ENCODE peak calls at places on chromosomes 12 and 14, in seven cellular contexts. One of them, this sample, is unnamed.

GRCh38 chr12:42979746-42980145 is 390.2 kb upstream of the PRICKLE1 start:
- DNase-seq in IMR-90: peak; percentile 8
- DNase-seq in mesenchymal stem cell: no peak
- DNase-seq in mesendoderm: no peak
- DNase-seq in neuronal stem cell: no peak
- DNase-seq in H1: no peak
- DNase-seq in trophoblast cell: no peak
- DNase-seq in this sample: no peak

GRCh38 chr14:31893156-31893813 is 183.8 kb upstream of the ARHGAP5 start:
- DNase-seq in IMR-90: peak; percentile 39
- DNase-seq in mesenchymal stem cell: no peak
- DNase-seq in mesendoderm: no peak
- DNase-seq in neuronal stem cell: peak; percentile 75
- DNase-seq in H1: no peak
- DNase-seq in trophoblast cell: no peak
- DNase-seq in this sample: no peak

GRCh38 chr12:120639771-120640721 is at the start of gene CABP1:
- DNase-seq in IMR-90: no peak
- DNase-seq in mesenchymal stem cell: no peak
- DNase-seq in mesendoderm: peak; percentile 78
- DNase-seq in neuronal stem cell: peak; percentile 54
- DNase-seq in H1: peak; percentile 87
- DNase-seq in trophoblast cell: peak; percentile 31
- DNase-seq in this sample: peak; percentile 88

GRCh38 chr12:2537868-2538541 is 256.8 kb upstream of the FKBP4 start:
- DNase-seq in IMR-90: no peak
- DNase-seq in mesenchymal stem cell: no peak
- DNase-seq in mesendoderm: no peak
- DNase-seq in neuronal stem cell: no peak
- DNase-seq in H1: no peak
- DNase-seq in trophoblast cell: no peak
- DNase-seq in this sample: no peak

GRCh38 chr12:42590324-42590934 is 883 bp upstream of the PRICKLE1 start:
- DNase-seq in IMR-90: no peak
- DNase-seq in mesenchymal stem cell: peak; percentile 33
- DNase-seq in mesendoderm: peak; percentile 60
- DNase-seq in neuronal stem cell: peak; percentile 18
- DNase-seq in H1: peak; percentile 57
- DNase-seq in trophoblast cell: no peak
- DNase-seq in this sample: peak; percentile 51

GRCh38 chr14:64721391-64721791 is 17.2 kb downstream of the PLEKHG3 start:
- DNase-seq in IMR-90: peak; percentile 37
- DNase-seq in mesenchymal stem cell: peak; percentile 52
- DNase-seq in mesendoderm: no peak
- DNase-seq in neuronal stem cell: no peak
- DNase-seq in H1: no peak
- DNase-seq in trophoblast cell: no peak
- DNase-seq in this sample: no peak

GRCh38 chr12:94078138-94078723 is 70.1 kb upstream of the PLXNC1 start:
- DNase-seq in IMR-90: no peak
- DNase-seq in mesenchymal stem cell: no peak
- DNase-seq in mesendoderm: peak; percentile 98
- DNase-seq in neuronal stem cell: no peak
- DNase-seq in H1: no peak
- DNase-seq in trophoblast cell: peak; percentile 89
- DNase-seq in this sample: no peak

GRCh38 chr12:13079440-13079906 is 24.0 kb downstream of the GSG1 start:
- DNase-seq in IMR-90: no peak
- DNase-seq in mesenchymal stem cell: no peak
- DNase-seq in mesendoderm: peak; percentile 80
- DNase-seq in neuronal stem cell: no peak
- DNase-seq in H1: no peak
- DNase-seq in trophoblast cell: peak; percentile 71
- DNase-seq in this sample: peak; percentile 53

GRCh38 chr12:120388711-120389431 is 19.9 kb upstream of the MSI1 start:
- DNase-seq in IMR-90: no peak
- DNase-seq in mesenchymal stem cell: no peak
- DNase-seq in mesendoderm: peak; percentile 75
- DNase-seq in neuronal stem cell: peak; percentile 97
- DNase-seq in H1: peak; percentile 88
- DNase-seq in trophoblast cell: no peak
- DNase-seq in this sample: peak; percentile 91

GRCh38 chr12:114226241-114226928 is 179.6 kb downstream of the TBX5 start:
- DNase-seq in IMR-90: no peak
- DNase-seq in mesenchymal stem cell: no peak
- DNase-seq in mesendoderm: peak; percentile 63
- DNase-seq in neuronal stem cell: no peak
- DNase-seq in H1: peak; percentile 52
- DNase-seq in trophoblast cell: no peak
- DNase-seq in this sample: peak; percentile 63

GRCh38 chr12:4117386-4118016 is 156.1 kb upstream of the CCND2 start:
- DNase-seq in IMR-90: no peak
- DNase-seq in mesenchymal stem cell: no peak
- DNase-seq in mesendoderm: no peak
- DNase-seq in neuronal stem cell: no peak
- DNase-seq in H1: peak; percentile 40
- DNase-seq in trophoblast cell: no peak
- DNase-seq in this sample: peak; percentile 27

GRCh38 chr14:73264896-73265720 is 27.8 kb downstream of the PAPLN start:
- DNase-seq in IMR-90: no peak
- DNase-seq in mesenchymal stem cell: no peak
- DNase-seq in mesendoderm: no peak
- DNase-seq in neuronal stem cell: no peak
- DNase-seq in H1: no peak
- DNase-seq in trophoblast cell: no peak
- DNase-seq in this sample: no peak

GRCh38 chr14:33542338-33543290 is 408.3 kb downstream of the EGLN3 start:
- DNase-seq in IMR-90: no peak
- DNase-seq in mesenchymal stem cell: no peak
- DNase-seq in mesendoderm: no peak
- DNase-seq in neuronal stem cell: no peak
- DNase-seq in H1: no peak
- DNase-seq in trophoblast cell: no peak
- DNase-seq in this sample: no peak

GRCh38 chr12:48379784-48380183 is 29.1 kb upstream of the ZNF641 start:
- DNase-seq in IMR-90: no peak
- DNase-seq in mesenchymal stem cell: no peak
- DNase-seq in mesendoderm: no peak
- DNase-seq in neuronal stem cell: no peak
- DNase-seq in H1: no peak
- DNase-seq in trophoblast cell: peak; percentile 14
- DNase-seq in this sample: no peak

GRCh38 chr12:15854916-15855315 is 27.3 kb upstream of the STRAP start:
- DNase-seq in IMR-90: no peak
- DNase-seq in mesenchymal stem cell: no peak
- DNase-seq in mesendoderm: peak; percentile 78
- DNase-seq in neuronal stem cell: peak; percentile 44
- DNase-seq in H1: no peak
- DNase-seq in trophoblast cell: peak; percentile 76
- DNase-seq in this sample: no peak

GRCh38 chr12:47188576-47189441 is 109.0 kb upstream of the AMIGO2 start:
- DNase-seq in IMR-90: peak; percentile 84
- DNase-seq in mesenchymal stem cell: peak; percentile 51
- DNase-seq in mesendoderm: no peak
- DNase-seq in neuronal stem cell: no peak
- DNase-seq in H1: no peak
- DNase-seq in trophoblast cell: peak; percentile 12
- DNase-seq in this sample: no peak

GRCh38 chr12:113247123-113248045 is 26.1 kb downstream of the TPCN1 start:
- DNase-seq in IMR-90: peak; percentile 68
- DNase-seq in mesenchymal stem cell: peak; percentile 71
- DNase-seq in mesendoderm: peak; percentile 50
- DNase-seq in neuronal stem cell: no peak
- DNase-seq in H1: no peak
- DNase-seq in trophoblast cell: peak; percentile 12
- DNase-seq in this sample: no peak

GRCh38 chr14:76352639-76353281 is 23.2 kb upstream of the ESRRB start:
- DNase-seq in IMR-90: peak; percentile 26
- DNase-seq in mesenchymal stem cell: peak; percentile 38
- DNase-seq in mesendoderm: peak; percentile 69
- DNase-seq in neuronal stem cell: peak; percentile 69
- DNase-seq in H1: peak; percentile 97
- DNase-seq in trophoblast cell: peak; percentile 70
- DNase-seq in this sample: peak; percentile 84

GRCh38 chr14:98347686-98348085 is 924.3 kb downstream of the BCL11B start:
- DNase-seq in IMR-90: no peak
- DNase-seq in mesenchymal stem cell: no peak
- DNase-seq in mesendoderm: no peak
- DNase-seq in neuronal stem cell: no peak
- DNase-seq in H1: no peak
- DNase-seq in trophoblast cell: no peak
- DNase-seq in this sample: no peak

GRCh38 chr12:77687346-77687745 is 143.3 kb upstream of the NAV3 start:
- DNase-seq in IMR-90: no peak
- DNase-seq in mesenchymal stem cell: no peak
- DNase-seq in mesendoderm: no peak
- DNase-seq in neuronal stem cell: no peak
- DNase-seq in H1: no peak
- DNase-seq in trophoblast cell: no peak
- DNase-seq in this sample: no peak

GRCh38 chr12:77686760-77687159 is 143.9 kb upstream of the NAV3 start:
- DNase-seq in IMR-90: peak; percentile 34
- DNase-seq in mesenchymal stem cell: peak; percentile 11
- DNase-seq in mesendoderm: no peak
- DNase-seq in neuronal stem cell: no peak
- DNase-seq in H1: no peak
- DNase-seq in trophoblast cell: no peak
- DNase-seq in this sample: no peak

GRCh38 chr12:77685906-77686305 is 144.8 kb upstream of the NAV3 start:
- DNase-seq in IMR-90: no peak
- DNase-seq in mesenchymal stem cell: no peak
- DNase-seq in mesendoderm: no peak
- DNase-seq in neuronal stem cell: no peak
- DNase-seq in H1: no peak
- DNase-seq in trophoblast cell: no peak
- DNase-seq in this sample: no peak

GRCh38 chr12:77682488-77682887 is 148.2 kb upstream of the NAV3 start:
- DNase-seq in IMR-90: no peak
- DNase-seq in mesenchymal stem cell: no peak
- DNase-seq in mesendoderm: no peak
- DNase-seq in neuronal stem cell: no peak
- DNase-seq in H1: no peak
- DNase-seq in trophoblast cell: no peak
- DNase-seq in this sample: no peak

GRCh38 chr12:77685112-77685511 is 145.6 kb upstream of the NAV3 start:
- DNase-seq in IMR-90: peak; percentile 80
- DNase-seq in mesenchymal stem cell: peak; percentile 62
- DNase-seq in mesendoderm: peak; percentile 71
- DNase-seq in neuronal stem cell: peak; percentile 72
- DNase-seq in H1: peak; percentile 52
- DNase-seq in trophoblast cell: peak; percentile 67
- DNase-seq in this sample: peak; percentile 65
- H3K4me2 ChIP-seq in IMR-90: no peak overlapping the region
- H3K4me2 ChIP-seq in mesenchymal stem cell: no peak overlapping the region
- H3K4me2 ChIP-seq in mesendoderm: no peak overlapping the region
- H3K4me2 ChIP-seq in neuronal stem cell: no peak overlapping the region
- H3K4me2 ChIP-seq in H1: no peak overlapping the region
- H3K4me2 ChIP-seq in trophoblast cell: no peak overlapping the region
- H3K4me2 ChIP-seq in this sample: no peak overlapping the region

DNA sequence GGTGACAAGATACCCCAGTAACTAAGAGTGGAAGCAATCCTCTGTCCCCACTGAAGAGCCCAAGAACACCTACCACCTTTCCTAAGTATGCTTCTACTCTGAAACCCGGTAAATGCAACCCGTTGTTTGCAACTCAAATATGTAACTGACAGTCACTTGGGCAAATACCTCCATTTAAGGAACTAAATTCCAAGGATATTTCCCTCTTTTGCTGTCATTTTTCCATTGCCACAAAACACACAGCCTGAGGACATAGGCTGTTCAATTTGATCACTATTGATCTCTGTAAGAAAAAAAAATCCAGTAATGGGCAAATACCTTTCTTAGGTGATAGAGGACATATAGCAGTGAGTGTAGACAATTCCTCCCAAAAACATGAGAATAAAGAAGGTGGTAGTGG is 6.6 kb upstream of the PHLDA1 start:
- DNase-seq in IMR-90: no peak
- DNase-seq in mesenchymal stem cell: no peak
- DNase-seq in mesendoderm: peak; percentile 40
- DNase-seq in neuronal stem cell: no peak
- DNase-seq in H1: no peak
- DNase-seq in trophoblast cell: peak; percentile 50
- DNase-seq in this sample: no peak
- H4K8ac ChIP-seq in IMR-90: no peak overlapping the region
- H4K8ac ChIP-seq in mesenchymal stem cell: no peak overlapping the region
- H4K8ac ChIP-seq in mesendoderm: no peak overlapping the region
- H4K8ac ChIP-seq in neuronal stem cell: no peak overlapping the region
- H4K8ac ChIP-seq in H1: no peak overlapping the region
- H4K8ac ChIP-seq in trophoblast cell: no peak overlapping the region
- H4K8ac ChIP-seq in this sample: no peak overlapping the region

GRCh38 chr12:75702477-75703093 is 191.2 kb upstream of the KRR1 start:
- DNase-seq in IMR-90: no peak
- DNase-seq in mesenchymal stem cell: no peak
- DNase-seq in mesendoderm: no peak
- DNase-seq in neuronal stem cell: no peak
- DNase-seq in H1: no peak
- DNase-seq in trophoblast cell: no peak
- DNase-seq in this sample: no peak

GRCh38 chr12:75705749-75706719 is 194.6 kb upstream of the KRR1 start:
- DNase-seq in IMR-90: peak; percentile 100
- DNase-seq in mesenchymal stem cell: peak; percentile 98
- DNase-seq in mesendoderm: no peak
- DNase-seq in neuronal stem cell: no peak
- DNase-seq in H1: no peak
- DNase-seq in trophoblast cell: no peak
- DNase-seq in this sample: no peak

GRCh38 chr12:75703131-75703530 is 191.7 kb upstream of the KRR1 start:
- DNase-seq in IMR-90: no peak
- DNase-seq in mesenchymal stem cell: no peak
- DNase-seq in mesendoderm: no peak
- DNase-seq in neuronal stem cell: no peak
- DNase-seq in H1: no peak
- DNase-seq in trophoblast cell: no peak
- DNase-seq in this sample: no peak

GRCh38 chr12:75704664-75705063 is 193.3 kb upstream of the KRR1 start:
- DNase-seq in IMR-90: peak; percentile 50
- DNase-seq in mesenchymal stem cell: no peak
- DNase-seq in mesendoderm: no peak
- DNase-seq in neuronal stem cell: no peak
- DNase-seq in H1: no peak
- DNase-seq in trophoblast cell: no peak
- DNase-seq in this sample: no peak

GRCh38 chr12:75704208-75704607 is 192.8 kb upstream of the KRR1 start:
- DNase-seq in IMR-90: no peak
- DNase-seq in mesenchymal stem cell: no peak
- DNase-seq in mesendoderm: no peak
- DNase-seq in neuronal stem cell: no peak
- DNase-seq in H1: no peak
- DNase-seq in trophoblast cell: no peak
- DNase-seq in this sample: no peak
- H2BK120ac ChIP-seq in IMR-90: peak overlapping the region; percentile 70
- H2BK120ac ChIP-seq in mesenchymal stem cell: no peak overlapping the region
- H2BK120ac ChIP-seq in mesendoderm: no peak overlapping the region
- H2BK120ac ChIP-seq in neuronal stem cell: no peak overlapping the region
- H2BK120ac ChIP-seq in H1: no peak overlapping the region
- H2BK120ac ChIP-seq in trophoblast cell: no peak overlapping the region
- H2BK120ac ChIP-seq in this sample: no peak overlapping the region

DNA sequence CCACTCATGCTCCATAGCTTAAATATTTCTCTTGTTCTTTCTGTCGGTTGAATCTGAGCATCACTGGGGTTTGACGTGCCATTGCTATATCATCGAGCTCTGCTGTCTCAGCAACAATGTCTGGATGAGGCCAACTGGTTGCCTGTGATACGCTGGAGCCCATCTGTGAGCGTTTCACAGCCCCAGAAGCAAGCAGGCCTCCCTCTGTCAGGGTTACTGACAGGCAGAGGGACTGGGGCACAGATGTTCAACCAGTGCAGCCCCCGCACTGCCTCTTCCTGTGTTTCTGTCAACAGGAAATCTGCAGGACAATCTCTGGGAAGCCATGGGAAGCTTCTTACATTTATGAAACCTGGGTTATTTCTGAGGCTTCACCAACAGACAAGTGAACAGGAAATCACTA is 23.9 kb downstream of the DMAC2L start:
- DNase-seq in IMR-90: peak; percentile 65
- DNase-seq in mesenchymal stem cell: peak; percentile 60
- DNase-seq in mesendoderm: peak; percentile 33
- DNase-seq in neuronal stem cell: no peak
- DNase-seq in H1: no peak
- DNase-seq in trophoblast cell: no peak
- DNase-seq in this sample: no peak
- H3K4me2 ChIP-seq in IMR-90: peak overlapping the region; percentile 61
- H3K4me2 ChIP-seq in mesenchymal stem cell: no peak overlapping the region
- H3K4me2 ChIP-seq in mesendoderm: no peak overlapping the region
- H3K4me2 ChIP-seq in neuronal stem cell: no peak overlapping the region
- H3K4me2 ChIP-seq in H1: no peak overlapping the region
- H3K4me2 ChIP-seq in trophoblast cell: no peak overlapping the region
- H3K4me2 ChIP-seq in this sample: no peak overlapping the region